ENCODE peak calls at places on chromosomes 7 and 10, in nine cellular contexts. E is IMR-90, V is fibroblast of lung, G is astrocyte, U is left ventricle myocardium inferior, A is right lobe of liver, O is adrenal gland, D is lower lobe of right lung, L is kidney epithelial cell. P is an unnamed sample.

GRCh38 chr7:22597845-22598244 is 97.9 kb upstream of the STEAP1B start:
- DNase-seq in O (no peak), G (peak), D (no peak), E (peak), A (no peak), V (peak), L (no peak), U (no peak), P (peak)

GRCh38 chr7:150322833-150323681 is at the start of the genes ACTR3C and LRRC61:
- DNase-seq in E (no peak), D (peak), O (peak), U (peak), A (peak), V (peak), L (no peak), G (no peak), P (no peak)

GRCh38 chr10:28293238-28294168 is 9.4 kb downstream of the MPP7 start:
- DNase-seq in L (no peak), E (no peak), U (no peak), G (peak), D (no peak), V (peak), A (no peak), O (no peak), P (no peak)

GRCh38 chr10:122140941-122141623 is 130.0 kb upstream of the BTBD16 start:
- DNase-seq in L (peak), D (peak), U (peak), O (peak), V (peak), A (no peak), G (peak), E (peak), P (peak)

GRCh38 chr7:74087791-74088453 is 4.3 kb downstream of the LIMK1 start:
- DNase-seq in D (no peak), G (no peak), L (no peak), U (no peak), E (no peak), O (no peak), V (no peak), A (no peak), P (no peak)

GRCh38 chr7:85186521-85187241 is at the start of gene SEMA3D:
- DNase-seq in U (peak), V (peak), O (peak), G (peak), E (peak), L (no peak), A (peak), D (peak), P (no peak)

GRCh38 chr7:74449144-74449543 is 4.6 kb upstream of the GTF2IRD1 start:
- DNase-seq in D (no peak), G (no peak), E (no peak), V (no peak), O (no peak), L (no peak), U (no peak), A (no peak), P (no peak)

GRCh38 chr7:113113912-113114311 is 4.4 kb downstream of the SMIM30 start:
- DNase-seq in U (no peak), O (no peak), V (no peak), D (no peak), E (no peak), G (no peak), A (no peak), L (no peak), P (no peak)

GRCh38 chr10:112658900-112659328 is 211.9 kb downstream of the VTI1A start:
- DNase-seq in E (no peak), A (no peak), V (peak), O (no peak), G (peak), D (no peak), U (no peak), L (peak), P (peak)

GRCh38 chr10:86828145-86828544 is 71.7 kb downstream of the BMPR1A start:
- DNase-seq in U (no peak), D (no peak), L (no peak), A (no peak), G (no peak), E (no peak), O (no peak), V (no peak), P (no peak)

GRCh38 chr7:14184292-14184864 is 194.9 kb upstream of the ETV1 start:
- DNase-seq in L (no peak), D (no peak), O (no peak), E (no peak), G (no peak), U (no peak), A (no peak), V (no peak), P (no peak)

GRCh38 chr7:70132802-70133201 is 534.5 kb downstream of the AUTS2 start:
- DNase-seq in D (no peak), E (no peak), L (no peak), G (peak), A (no peak), U (no peak), V (peak), O (no peak), P (no peak)

GRCh38 chr7:2542011-2542923 is 13.1 kb downstream of the BRAT1 start:
- DNase-seq in O (peak), A (no peak), V (no peak), U (no peak), G (no peak), D (peak), L (no peak), E (no peak), P (no peak)

GRCh38 chr10:83371696-83372490 is 767.4 kb upstream of the GHITM start:
- DNase-seq in O (no peak), D (no peak), U (no peak), G (peak), L (no peak), E (no peak), V (peak), A (no peak), P (no peak)

GRCh38 chr7:8136331-8136730 is 125.6 kb downstream of the ICA1 start:
- DNase-seq in E (no peak), O (no peak), D (no peak), U (no peak), G (no peak), L (no peak), V (no peak), A (no peak), P (no peak)

GRCh38 chr10:77974396-77975074 is 48.0 kb upstream of the DLG5 start:
- DNase-seq in O (no peak), G (peak), L (no peak), U (no peak), A (no peak), D (no peak), V (peak), E (peak), P (no peak)

GRCh38 chr10:90919683-90920574 is 958 bp downstream of the ANKRD1 start:
- DNase-seq in O (no peak), A (no peak), U (no peak), V (no peak), E (no peak), G (no peak), D (no peak), L (no peak), P (no peak)
- H3K4me3 ChIP-seq in O (no peak), A (no peak), U (peak), V (no peak), E (no peak), G (peak), D (no peak), L (no peak), P (peak)

GRCh38 chr10:126857178-126857806 is 47.9 kb upstream of the DOCK1 start:
- DNase-seq in L (no peak), D (no peak), A (no peak), O (no peak), E (no peak), V (no peak), U (no peak), G (no peak), P (no peak)
- H3K4me3 ChIP-seq in L (no peak), D (no peak), A (no peak), O (no peak), E (no peak), V (no peak), U (no peak), G (no peak), P (no peak)

GRCh38 chr10:96512524-96512991 is 1.2 kb downstream of the TLL2 start:
- DNase-seq in L (no peak), E (peak), O (peak), G (no peak), A (no peak), V (peak), U (peak), D (no peak), P (no peak)
- H3K4me3 ChIP-seq in L (peak), E (peak), O (no peak), G (peak), A (peak), V (peak), U (peak), D (peak), P (peak)

GRCh38 chr10:17453035-17453376 is 1.4 kb downstream of the ST8SIA6 start:
- DNase-seq in V (no peak), E (no peak), D (no peak), U (no peak), O (no peak), L (no peak), A (no peak), G (no peak), P (no peak)

GRCh38 chr10:17456032-17456548 is 1.7 kb upstream of the ST8SIA6 start:
- DNase-seq in A (no peak), G (no peak), V (no peak), O (no peak), U (no peak), L (no peak), D (no peak), E (no peak), P (no peak)

GRCh38 chr10:17453377-17454091 is 861 bp downstream of the ST8SIA6 start:
- DNase-seq in A (no peak), L (no peak), D (peak), V (peak), O (no peak), U (peak), G (peak), E (no peak), P (no peak)

GRCh38 chr10:17454181-17454800 is at the start of gene ST8SIA6:
- DNase-seq in O (peak), E (peak), U (peak), L (no peak), D (peak), V (peak), G (peak), A (peak), P (peak)

GRCh38 chr10:17454801-17455520 is 566 bp upstream of the ST8SIA6 start:
- DNase-seq in O (no peak), E (no peak), D (no peak), L (no peak), G (no peak), V (no peak), U (no peak), A (no peak), P (no peak)
- H3K4me3 ChIP-seq in O (no peak), E (peak), D (peak), L (peak), G (peak), V (peak), U (peak), A (peak), P (peak)

P was measured in skeletal muscle cell.